ENCODE peak calls at places on chromosomes 4 and X, in six cellular contexts. V is Panc1, T is fibroblast of lung, C is lung, W is IMR-90, L is WTC11. F is an unnamed sample.
A peak's percentile ranks its signal among the peaks of the same experiment; 100 is the strongest.

GRCh38 chr4:184745747-184746531 is 12.0 kb upstream of the CENPU start:
- DNase-seq in V (peak; percentile 43), W (peak; percentile 76), L (peak; percentile 64), C (peak; percentile 72), T (peak; percentile 81), F (peak; percentile 76)

GRCh38 chr4:118968006-118968405 is 79.4 kb downstream of the SYNPO2 start:
- DNase-seq in W (peak; percentile 87), C (peak; percentile 65), L (peak; percentile 21), V (no peak), T (peak; percentile 96), F (peak; percentile 60)

GRCh38 chr4:128347930-128348660 is 60.5 kb upstream of the PGRMC2 start:
- DNase-seq in V (no peak), L (no peak), C (no peak), W (peak; percentile 51), T (peak; percentile 26), F (peak; percentile 38)

GRCh38 chr4:105992641-105993305 is 97.5 kb downstream of the NPNT start:
- DNase-seq in W (no peak), L (no peak), V (no peak), C (no peak), T (no peak), F (no peak)

GRCh38 chr4:156523492-156523891 is 448.1 kb downstream of the PDGFC start:
- DNase-seq in C (no peak), L (no peak), W (no peak), T (no peak), V (no peak), F (no peak)

GRCh38 chrX:50707955-50708694 is 105.9 kb downstream of the SHROOM4 start:
- DNase-seq in L (no peak), W (no peak), C (no peak), T (no peak), V (no peak), F (no peak)

GRCh38 chr4:845836-846251 is 19.9 kb upstream of the CPLX1 start:
- DNase-seq in V (no peak), W (peak; percentile 30), T (peak; percentile 21), L (no peak), C (no peak), F (no peak)

GRCh38 chr4:133856736-133857355 is 344.7 kb downstream of the PABPC4L start:
- DNase-seq in C (no peak), W (peak; percentile 42), T (no peak), V (no peak), L (no peak), F (no peak)

GRCh38 chr4:140243345-140243753 is 89.4 kb upstream of the MAML3 start:
- DNase-seq in C (no peak), L (no peak), V (no peak), W (no peak), T (no peak), F (no peak)

GRCh38 chrX:20968996-20969395 is 405.2 kb upstream of the CNKSR2 start:
- DNase-seq in C (no peak), T (no peak), V (no peak), L (no peak), W (no peak), F (peak; percentile 59)

GRCh38 chr4:94976371-94977011 is 218.7 kb downstream of the BMPR1B start:
- DNase-seq in C (no peak), V (no peak), L (no peak), W (peak; percentile 68), T (peak; percentile 59), F (peak; percentile 74)

GRCh38 chr4:27010334-27010940 is 149.8 kb downstream of the STIM2 start:
- DNase-seq in C (peak; percentile 51), T (peak; percentile 81), V (peak; percentile 38), W (peak; percentile 75), L (peak; percentile 47), F (peak; percentile 59)

GRCh38 chrX:153501530-153501929 is 6.8 kb downstream of the BGN start:
- DNase-seq in V (no peak), L (no peak), W (no peak), C (no peak), T (no peak), F (no peak)

GRCh38 chrX:39528161-39528560 is 569.6 kb downstream of the BCOR start:
- DNase-seq in W (no peak), C (no peak), L (no peak), T (no peak), V (no peak), F (no peak)

GRCh38 chrX:40933132-40934078 is 151.8 kb upstream of the USP9X start:
- DNase-seq in L (no peak), V (no peak), W (peak; percentile 65), C (no peak), T (peak; percentile 68), F (no peak)

GRCh38 chrX:24395775-24396174 is 35.3 kb downstream of the SUPT20HL1 start:
- DNase-seq in T (peak; percentile 77), C (peak; percentile 33), V (peak; percentile 28), L (peak; percentile 16), W (peak; percentile 82), F (peak; percentile 79)

GRCh38 chrX:1502241-1502640 is 34.7 kb downstream of the P2RY8 start:
- DNase-seq in C (no peak), V (no peak), L (no peak), W (no peak), T (no peak), F (no peak)

GRCh38 chr4:140046573-140046972 is 107.4 kb downstream of the MAML3 start:
- DNase-seq in W (no peak), L (no peak), C (no peak), V (no peak), T (no peak), F (no peak)

GRCh38 chr4:70688795-70689231 is 481 bp downstream of the UTP3 start:
- DNase-seq in W (no peak), C (no peak), L (no peak), V (no peak), T (no peak), F (no peak)

GRCh38 chrX:74529311-74529710 is 85.1 kb downstream of the RLIM start:
- DNase-seq in T (no peak), W (no peak), L (no peak), C (no peak), V (no peak), F (no peak)

GRCh38 chr4:110850461-110851447 is 227.9 kb upstream of the PITX2 start:
- DNase-seq in W (no peak), T (no peak), C (no peak), V (no peak), L (peak; percentile 11), F (no peak)

GRCh38 chr4:152850377-152850776 is 70.6 kb downstream of the ARFIP1 start:
- DNase-seq in C (peak; percentile 70), V (peak; percentile 17), W (peak; percentile 54), T (peak; percentile 23), L (peak; percentile 25), F (peak; percentile 61)

GRCh38 chr4:1410491-1411325 is 4.5 kb upstream of the NKX1-1 start:
- DNase-seq in V (no peak), L (peak; percentile 94), T (peak; percentile 35), C (no peak), W (peak; percentile 16), F (peak; percentile 11)

GRCh38 chrX:39453847-39454645 is 643.7 kb downstream of the BCOR start:
- DNase-seq in C (no peak), V (no peak), T (no peak), L (no peak), W (no peak), F (no peak)

DNA sequence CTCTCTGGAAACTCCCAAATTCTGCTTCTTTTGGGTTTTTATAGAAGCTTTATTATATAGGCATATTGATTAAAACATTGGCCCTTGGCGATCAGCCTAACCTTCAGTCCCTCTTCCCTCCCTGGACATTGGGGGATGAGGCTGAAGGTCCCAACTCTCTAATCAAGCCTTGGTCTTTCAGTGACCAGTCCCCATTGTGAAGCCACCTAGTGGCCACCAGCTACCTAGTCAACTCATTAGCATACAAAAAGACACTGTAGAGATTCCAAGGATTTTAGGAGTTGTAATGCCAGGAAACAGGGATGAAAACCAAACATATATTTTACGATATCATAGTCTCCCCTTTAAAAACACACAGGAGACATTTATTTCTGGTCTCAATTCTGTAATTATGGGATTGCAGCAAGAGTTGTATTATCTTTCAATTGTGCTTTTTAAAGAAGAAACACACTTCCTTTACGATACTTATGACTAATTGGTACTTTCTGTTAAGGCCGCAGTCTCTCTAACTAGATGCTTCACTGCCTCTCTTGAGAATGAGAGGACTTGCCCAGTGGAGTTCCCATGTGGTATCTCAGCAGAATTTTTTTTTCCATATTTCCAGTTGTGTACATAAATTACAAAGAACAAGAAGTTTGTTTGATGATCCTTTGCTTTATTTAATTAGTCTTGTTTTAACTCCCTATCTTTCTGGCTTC is 58.2 kb downstream of the WDR17 start:
- DNase-seq in W (no peak), L (peak; percentile 36), V (no peak), T (peak; percentile 17), C (no peak), F (peak; percentile 45)
- TF ChIP-seq CTCF in W (peak; percentile 41), L (peak; percentile 73), V (peak; percentile 70), T (peak; percentile 47), C (peak; percentile 7), F (peak; percentile 44)

GRCh38 chr4:112916868-112917267 is 132.6 kb upstream of the ANK2 start:
- DNase-seq in L (no peak), W (peak; percentile 18), C (no peak), V (no peak), T (peak; percentile 15), F (no peak)
- TF ChIP-seq CTCF in L (no peak), W (no peak), C (no peak), V (no peak), T (no peak), F (no peak)

DNA sequence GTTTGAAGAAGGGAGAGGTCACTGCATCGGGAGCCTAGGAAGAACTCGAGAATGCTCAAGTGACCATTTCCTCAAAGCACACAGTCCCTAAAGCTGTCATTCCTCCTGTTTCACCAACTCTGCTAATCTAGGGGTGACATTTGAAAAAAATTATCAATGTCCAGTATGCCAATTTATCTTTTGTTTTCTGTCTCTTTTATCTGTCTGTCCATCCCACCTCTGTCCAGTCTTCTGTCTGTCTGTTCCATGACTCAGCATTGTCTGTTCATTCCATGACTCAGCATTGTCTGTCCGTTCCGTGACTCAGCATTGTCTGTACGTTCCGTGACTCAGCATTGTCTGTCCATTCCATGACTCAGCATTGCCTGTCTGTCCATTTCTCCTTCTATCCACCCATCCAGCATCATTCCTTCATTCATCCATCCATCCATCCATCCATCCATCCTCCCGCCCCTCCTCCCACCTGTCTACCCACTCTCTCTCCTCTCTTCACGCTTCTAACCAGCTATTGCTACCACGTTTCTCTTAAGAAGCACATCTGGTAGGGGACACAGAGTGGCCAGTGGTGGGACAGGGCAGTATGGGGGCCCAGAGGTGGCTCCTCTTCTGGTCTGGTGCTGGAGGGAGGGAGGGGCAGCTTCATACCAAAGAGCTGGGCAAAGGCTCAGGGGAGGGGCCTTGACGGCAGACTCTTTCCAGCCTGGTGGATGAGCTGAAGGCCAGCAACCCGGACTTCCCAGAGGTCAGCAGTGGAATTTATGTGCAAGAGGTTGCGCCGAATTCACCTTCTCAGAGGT is 34.1 kb downstream of the HTRA3 start:
- DNase-seq in W (peak; percentile 95), C (no peak), V (peak; percentile 51), T (peak; percentile 90), L (no peak), F (peak; percentile 88)
- TF ChIP-seq CTCF in W (no peak), C (no peak), V (no peak), T (no peak), L (no peak), F (no peak)

GRCh38 chrX:134603806-134604700 is 54.2 kb downstream of the PLAC1 start:
- DNase-seq in W (peak; percentile 90), V (no peak), C (no peak), L (no peak), T (peak; percentile 93), F (peak; percentile 94)
- TF ChIP-seq CTCF in W (peak; percentile 24), V (no peak), C (no peak), L (no peak), T (no peak), F (peak; percentile 15)